ENCODE peak calls at places on chromosome 12, in seven cellular contexts. One of them, this sample, is unnamed.

GRCh38 chr12:107007421-107007820 is 20.5 kb upstream of the MTERF2 start:
- DNase-seq in stimulated activated CD4-positive, alpha-beta T cell treated with anti-CD3 and anti-CD28 coated beads, Interleukin-2, amount 100 ng/mL, for 24 hours: no peak
- DNase-seq in stimulated activated effector memory CD8-positive, alpha-beta T cell treated with anti-CD3 and anti-CD28 coated beads, Interleukin-12 subunit alpha, Interleukin-12 subunit beta, amount 100 ng/mL, for 72 hours: no peak
- DNase-seq in iPS-NIHi11: no peak
- DNase-seq in gastrocnemius medialis: no peak
- DNase-seq in MCF 10A: no peak
- DNase-seq in RPMI8226: no peak
- DNase-seq in this sample: no peak

GRCh38 chr12:3107071-3107583 is 29.9 kb downstream of the TSPAN9 start:
- DNase-seq in stimulated activated CD4-positive, alpha-beta T cell treated with anti-CD3 and anti-CD28 coated beads, Interleukin-2, amount 100 ng/mL, for 24 hours: no peak
- DNase-seq in stimulated activated effector memory CD8-positive, alpha-beta T cell treated with anti-CD3 and anti-CD28 coated beads, Interleukin-12 subunit alpha, Interleukin-12 subunit beta, amount 100 ng/mL, for 72 hours: no peak
- DNase-seq in iPS-NIHi11: no peak
- DNase-seq in gastrocnemius medialis: no peak
- DNase-seq in MCF 10A: peak
- DNase-seq in RPMI8226: no peak
- DNase-seq in this sample: no peak

GRCh38 chr12:88163371-88163770 is 21.3 kb downstream of the TMTC3 start:
- DNase-seq in stimulated activated CD4-positive, alpha-beta T cell treated with anti-CD3 and anti-CD28 coated beads, Interleukin-2, amount 100 ng/mL, for 24 hours: no peak
- DNase-seq in stimulated activated effector memory CD8-positive, alpha-beta T cell treated with anti-CD3 and anti-CD28 coated beads, Interleukin-12 subunit alpha, Interleukin-12 subunit beta, amount 100 ng/mL, for 72 hours: no peak
- DNase-seq in iPS-NIHi11: no peak
- DNase-seq in gastrocnemius medialis: no peak
- DNase-seq in MCF 10A: no peak
- DNase-seq in RPMI8226: no peak
- DNase-seq in this sample: no peak

GRCh38 chr12:46468159-46468558 is 95.6 kb upstream of the SLC38A2 start:
- DNase-seq in stimulated activated CD4-positive, alpha-beta T cell treated with anti-CD3 and anti-CD28 coated beads, Interleukin-2, amount 100 ng/mL, for 24 hours: no peak
- DNase-seq in stimulated activated effector memory CD8-positive, alpha-beta T cell treated with anti-CD3 and anti-CD28 coated beads, Interleukin-12 subunit alpha, Interleukin-12 subunit beta, amount 100 ng/mL, for 72 hours: no peak
- DNase-seq in iPS-NIHi11: no peak
- DNase-seq in gastrocnemius medialis: peak
- DNase-seq in MCF 10A: peak
- DNase-seq in RPMI8226: no peak
- DNase-seq in this sample: peak

GRCh38 chr12:80777587-80777986 is 60.9 kb downstream of the MYF5 start:
- DNase-seq in stimulated activated CD4-positive, alpha-beta T cell treated with anti-CD3 and anti-CD28 coated beads, Interleukin-2, amount 100 ng/mL, for 24 hours: no peak
- DNase-seq in stimulated activated effector memory CD8-positive, alpha-beta T cell treated with anti-CD3 and anti-CD28 coated beads, Interleukin-12 subunit alpha, Interleukin-12 subunit beta, amount 100 ng/mL, for 72 hours: no peak
- DNase-seq in iPS-NIHi11: no peak
- DNase-seq in gastrocnemius medialis: no peak
- DNase-seq in MCF 10A: no peak
- DNase-seq in RPMI8226: no peak
- DNase-seq in this sample: no peak

GRCh38 chr12:121495746-121496145 is 85.1 kb downstream of the KDM2B start:
- DNase-seq in stimulated activated CD4-positive, alpha-beta T cell treated with anti-CD3 and anti-CD28 coated beads, Interleukin-2, amount 100 ng/mL, for 24 hours: no peak
- DNase-seq in stimulated activated effector memory CD8-positive, alpha-beta T cell treated with anti-CD3 and anti-CD28 coated beads, Interleukin-12 subunit alpha, Interleukin-12 subunit beta, amount 100 ng/mL, for 72 hours: no peak
- DNase-seq in iPS-NIHi11: no peak
- DNase-seq in gastrocnemius medialis: no peak
- DNase-seq in MCF 10A: no peak
- DNase-seq in RPMI8226: no peak
- DNase-seq in this sample: no peak

GRCh38 chr12:116366456-116366776 is 88.9 kb upstream of the MED13L start:
- DNase-seq in stimulated activated CD4-positive, alpha-beta T cell treated with anti-CD3 and anti-CD28 coated beads, Interleukin-2, amount 100 ng/mL, for 24 hours: no peak
- DNase-seq in stimulated activated effector memory CD8-positive, alpha-beta T cell treated with anti-CD3 and anti-CD28 coated beads, Interleukin-12 subunit alpha, Interleukin-12 subunit beta, amount 100 ng/mL, for 72 hours: no peak
- DNase-seq in iPS-NIHi11: no peak
- DNase-seq in gastrocnemius medialis: peak
- DNase-seq in MCF 10A: no peak
- DNase-seq in RPMI8226: no peak
- DNase-seq in this sample: no peak

GRCh38 chr12:91105807-91106206 is 5.5 kb downstream of the LUM start:
- DNase-seq in stimulated activated CD4-positive, alpha-beta T cell treated with anti-CD3 and anti-CD28 coated beads, Interleukin-2, amount 100 ng/mL, for 24 hours: no peak
- DNase-seq in stimulated activated effector memory CD8-positive, alpha-beta T cell treated with anti-CD3 and anti-CD28 coated beads, Interleukin-12 subunit alpha, Interleukin-12 subunit beta, amount 100 ng/mL, for 72 hours: no peak
- DNase-seq in iPS-NIHi11: no peak
- DNase-seq in gastrocnemius medialis: no peak
- DNase-seq in MCF 10A: no peak
- DNase-seq in RPMI8226: no peak
- DNase-seq in this sample: no peak

GRCh38 chr12:2640281-2640680 is 154.5 kb upstream of the FKBP4 start:
- DNase-seq in stimulated activated CD4-positive, alpha-beta T cell treated with anti-CD3 and anti-CD28 coated beads, Interleukin-2, amount 100 ng/mL, for 24 hours: no peak
- DNase-seq in stimulated activated effector memory CD8-positive, alpha-beta T cell treated with anti-CD3 and anti-CD28 coated beads, Interleukin-12 subunit alpha, Interleukin-12 subunit beta, amount 100 ng/mL, for 72 hours: no peak
- DNase-seq in iPS-NIHi11: no peak
- DNase-seq in gastrocnemius medialis: no peak
- DNase-seq in MCF 10A: no peak
- DNase-seq in RPMI8226: no peak
- DNase-seq in this sample: no peak